ENCODE peak calls at places on chromosomes 6 and 20, in eight cellular contexts. H, I, Y, U, M, W, R and K are unnamed samples.

GRCh38 chr6:157877573-157878011 is 54.5 kb downstream of the SNX9 start:
- ATAC-seq in H (no peak), I (no peak), Y (peak), U (no peak), M (no peak), W (no peak), R (no peak), K (no peak)

GRCh38 chr20:41854765-41855164 is 236.6 kb upstream of the CHD6 start:
- ATAC-seq in H (no peak), I (no peak), Y (no peak), U (no peak), M (peak), W (no peak), R (no peak), K (no peak)

GRCh38 chr6:166672624-166673165 is 45.6 kb upstream of the RPS6KA2 start:
- ATAC-seq in H (no peak), I (no peak), Y (no peak), U (no peak), M (no peak), W (no peak), R (peak), K (no peak)

GRCh38 chr20:33843854-33844253 is 32.7 kb downstream of the CHMP4B start:
- ATAC-seq in H (no peak), I (peak), Y (peak), U (no peak), M (no peak), W (peak), R (no peak), K (no peak)

GRCh38 chr20:19265646-19266374 is 53.4 kb downstream of the SLC24A3 start:
- ATAC-seq in H (no peak), I (no peak), Y (no peak), U (no peak), M (no peak), W (no peak), R (no peak), K (no peak)

GRCh38 chr6:112237644-112238043 is 16.7 kb downstream of the LAMA4 start:
- ATAC-seq in H (no peak), I (peak), Y (no peak), U (peak), M (peak), W (peak), R (peak), K (peak)

GRCh38 chr6:83151114-83151513 is 42.0 kb downstream of the PGM3 start:
- ATAC-seq in H (no peak), I (no peak), Y (no peak), U (peak), M (no peak), W (no peak), R (no peak), K (no peak)

GRCh38 chr6:24469829-24470228 is 19.5 kb downstream of the GPLD1 start:
- ATAC-seq in H (no peak), I (no peak), Y (no peak), U (no peak), M (no peak), W (no peak), R (no peak), K (no peak)

GRCh38 chr6:116047173-116047933 is 13.3 kb downstream of the FRK start:
- ATAC-seq in H (no peak), I (no peak), Y (no peak), U (peak), M (peak), W (peak), R (no peak), K (peak)

GRCh38 chr20:63648895-63649589 is 4.2 kb downstream of the STMN3 start:
- ATAC-seq in H (no peak), I (no peak), Y (no peak), U (no peak), M (no peak), W (no peak), R (no peak), K (no peak)

GRCh38 chr6:50850223-50850751 is 31.6 kb downstream of the TFAP2B start:
- ATAC-seq in H (no peak), I (peak), Y (no peak), U (no peak), M (no peak), W (peak), R (no peak), K (no peak)

GRCh38 chr6:50849781-50850180 is 31.1 kb downstream of the TFAP2B start:
- ATAC-seq in H (no peak), I (no peak), Y (no peak), U (no peak), M (no peak), W (no peak), R (no peak), K (no peak)

GRCh38 chr6:50850860-50851259 is 32.2 kb downstream of the TFAP2B start:
- ATAC-seq in H (no peak), I (no peak), Y (no peak), U (no peak), M (no peak), W (no peak), R (no peak), K (no peak)

GRCh38 chr6:50847890-50848594 is 29.4 kb downstream of the TFAP2B start:
- ATAC-seq in H (no peak), I (no peak), Y (no peak), U (no peak), M (no peak), W (no peak), R (no peak), K (no peak)

DNA sequence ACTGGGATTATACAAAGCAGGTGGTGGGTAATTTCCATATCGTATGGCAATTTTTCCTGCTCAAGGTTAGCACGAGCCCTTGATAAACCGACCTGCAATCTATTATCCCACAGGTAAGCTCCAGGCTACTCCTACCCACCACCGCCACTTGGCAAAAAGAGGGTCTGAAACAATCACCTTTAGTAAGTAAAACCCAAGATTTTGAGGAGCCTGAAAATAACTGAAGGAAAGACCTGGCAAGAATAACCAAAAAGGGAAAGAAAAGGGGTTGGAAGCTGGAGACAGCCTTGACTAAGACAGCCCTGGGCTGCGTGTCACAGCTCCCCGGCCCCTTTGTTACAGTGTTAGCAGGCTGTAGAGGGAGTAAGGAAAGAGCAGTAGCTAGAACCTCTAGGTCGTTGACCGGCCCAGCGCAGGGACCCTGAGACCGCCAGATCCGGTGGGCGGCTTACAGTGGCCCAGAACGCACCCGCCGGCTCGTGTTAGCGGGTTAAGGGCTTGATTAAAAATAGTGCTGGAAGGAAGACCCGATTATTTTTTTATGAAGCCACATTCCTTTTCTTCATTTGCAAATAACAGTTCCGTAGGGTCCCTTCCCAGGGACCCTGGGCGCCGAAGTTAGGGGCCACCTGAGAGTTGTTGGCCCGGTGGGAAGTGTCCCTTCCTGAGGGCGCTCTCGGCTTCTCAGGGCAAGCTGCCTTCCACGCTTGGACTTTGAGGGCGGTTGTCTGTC is 30.5 kb downstream of the TFAP2B start:
- ATAC-seq in H (no peak), I (no peak), Y (no peak), U (no peak), M (no peak), W (no peak), R (no peak), K (no peak)
- H3K4me3 ChIP-seq in H (no peak), I (no peak), Y (no peak), U (no peak), M (no peak), W (no peak), R (no peak), K (no peak)

DNA sequence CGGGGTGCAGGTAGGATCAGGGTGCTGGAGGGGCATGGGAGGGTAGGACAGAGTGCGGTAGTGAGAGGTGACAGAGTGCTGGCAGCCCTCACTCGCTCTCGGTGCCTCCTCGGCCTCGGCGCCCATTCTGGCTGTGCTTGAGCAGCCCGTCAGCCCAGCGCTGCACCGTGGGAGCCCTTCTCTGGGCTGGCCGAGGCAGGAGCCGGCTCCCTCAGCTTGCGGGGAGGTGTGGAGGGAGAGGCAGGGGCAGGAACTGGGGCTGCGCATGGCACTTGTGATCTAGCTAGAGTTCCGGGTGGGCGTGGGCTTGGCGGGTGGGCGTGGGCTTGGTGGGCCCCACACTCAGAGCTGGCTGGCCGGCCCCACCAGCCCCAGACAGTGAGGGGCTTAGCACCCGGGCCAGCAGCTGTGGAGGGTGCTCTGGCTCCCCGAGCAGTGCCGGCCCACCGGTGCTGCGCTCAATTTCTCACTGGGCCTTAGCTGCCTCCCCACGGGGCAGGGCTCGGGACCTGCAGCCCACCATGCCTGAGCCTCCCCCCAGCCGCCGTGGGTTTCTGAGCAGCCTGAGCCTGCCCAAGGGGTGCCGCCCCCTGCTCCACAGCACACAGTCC is 112.8 kb upstream of the DUSP22 start:
- ATAC-seq in H (no peak), I (no peak), Y (no peak), U (no peak), M (no peak), W (no peak), R (no peak), K (no peak)
- H3K4me3 ChIP-seq in H (no peak), I (no peak), Y (no peak), U (no peak), M (no peak), W (no peak), R (no peak), K (no peak)

GRCh38 chr6:73579389-73579788 is 58.6 kb upstream of the EEF1A1 start:
- ATAC-seq in H (peak), I (no peak), Y (no peak), U (peak), M (peak), W (peak), R (peak), K (no peak)

GRCh38 chr6:73581293-73581692 is 60.5 kb upstream of the EEF1A1 start:
- ATAC-seq in H (no peak), I (no peak), Y (no peak), U (no peak), M (no peak), W (no peak), R (no peak), K (no peak)

GRCh38 chr6:73580247-73581149 is 59.7 kb upstream of the EEF1A1 start:
- ATAC-seq in H (peak), I (peak), Y (peak), U (peak), M (peak), W (peak), R (peak), K (peak)

GRCh38 chr6:73577605-73578160 is 56.9 kb upstream of the EEF1A1 start:
- ATAC-seq in H (no peak), I (no peak), Y (no peak), U (no peak), M (no peak), W (no peak), R (no peak), K (no peak)

GRCh38 chr6:73579851-73580246 is 59.0 kb upstream of the EEF1A1 start:
- ATAC-seq in H (peak), I (peak), Y (no peak), U (peak), M (peak), W (peak), R (peak), K (peak)
- H3K4me3 ChIP-seq in H (peak), I (no peak), Y (no peak), U (no peak), M (no peak), W (no peak), R (no peak), K (peak)

GRCh38 chr20:5608104-5608447 is 142.1 kb upstream of the SHLD1 start:
- ATAC-seq in H (no peak), I (no peak), Y (no peak), U (no peak), M (no peak), W (no peak), R (no peak), K (no peak)
- H3K4me3 ChIP-seq in H (no peak), I (no peak), Y (peak), U (peak), M (peak), W (peak), R (peak), K (peak)

GRCh38 chr6:132369526-132369925 is 31.7 kb downstream of the MOXD1 start:
- ATAC-seq in H (no peak), I (no peak), Y (no peak), U (peak), M (no peak), W (no peak), R (no peak), K (no peak)
- H3K4me3 ChIP-seq in H (no peak), I (no peak), Y (no peak), U (no peak), M (no peak), W (no peak), R (no peak), K (no peak)

GRCh38 chr6:11096109-11096508 is 2.5 kb downstream of the SMIM13 start:
- ATAC-seq in H (peak), I (no peak), Y (no peak), U (no peak), M (no peak), W (no peak), R (no peak), K (no peak)
- H3K4me3 ChIP-seq in H (peak), I (no peak), Y (no peak), U (no peak), M (peak), W (peak), R (no peak), K (no peak)

DNA sequence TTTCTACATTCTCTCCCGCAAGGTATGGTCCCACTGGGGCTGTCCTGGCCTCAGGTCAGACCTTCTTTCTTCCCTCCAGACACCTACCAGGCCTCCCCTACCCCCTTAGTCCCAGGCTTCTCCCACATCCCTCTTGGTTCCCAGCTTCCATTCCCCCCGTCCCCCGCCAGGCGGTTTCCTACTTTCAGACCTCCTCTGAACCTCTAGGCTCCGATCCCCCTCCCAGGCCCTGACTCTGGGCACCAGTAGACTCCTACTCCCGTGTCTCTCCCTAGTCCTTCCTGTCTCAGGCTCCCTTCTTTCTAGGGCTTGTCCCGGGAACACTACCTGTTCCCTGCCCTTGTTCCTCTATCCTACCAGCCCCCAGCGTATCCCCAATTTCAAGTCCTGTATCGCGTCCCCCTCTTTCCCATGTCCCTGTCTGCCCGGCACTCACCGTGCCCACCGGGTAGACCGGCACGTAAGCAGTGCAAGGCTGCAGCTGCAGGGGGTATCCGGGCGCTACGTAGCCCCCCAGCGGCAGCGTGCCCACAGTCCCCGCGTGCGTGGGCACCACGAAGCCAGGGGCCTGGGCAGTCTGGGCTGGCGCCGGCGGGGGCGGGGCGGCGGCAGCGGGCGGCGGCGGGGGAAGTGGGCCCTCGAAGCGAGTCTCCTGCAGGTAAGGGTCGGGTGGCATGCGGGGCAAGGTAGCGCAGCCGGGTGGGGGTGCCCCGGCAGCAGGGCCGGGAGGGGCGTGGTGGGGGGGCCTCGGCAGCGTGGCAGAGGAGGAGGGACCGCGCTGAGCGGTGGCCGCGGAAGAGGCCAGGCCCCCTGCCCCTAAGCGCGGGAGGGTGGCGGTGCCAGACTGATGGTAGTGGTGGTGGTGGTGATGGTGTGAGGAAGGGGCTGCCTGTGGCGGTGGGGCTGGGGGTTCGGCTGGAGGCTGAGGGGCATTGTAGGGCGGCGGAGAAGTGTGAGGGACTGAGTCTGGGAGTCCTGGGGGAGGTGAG is 1.5 kb downstream of the PRRT1 start:
- ATAC-seq in H (no peak), I (no peak), Y (no peak), U (no peak), M (no peak), W (no peak), R (no peak), K (no peak)
- H3K4me3 ChIP-seq in H (no peak), I (no peak), Y (no peak), U (no peak), M (no peak), W (no peak), R (no peak), K (peak)

DNA sequence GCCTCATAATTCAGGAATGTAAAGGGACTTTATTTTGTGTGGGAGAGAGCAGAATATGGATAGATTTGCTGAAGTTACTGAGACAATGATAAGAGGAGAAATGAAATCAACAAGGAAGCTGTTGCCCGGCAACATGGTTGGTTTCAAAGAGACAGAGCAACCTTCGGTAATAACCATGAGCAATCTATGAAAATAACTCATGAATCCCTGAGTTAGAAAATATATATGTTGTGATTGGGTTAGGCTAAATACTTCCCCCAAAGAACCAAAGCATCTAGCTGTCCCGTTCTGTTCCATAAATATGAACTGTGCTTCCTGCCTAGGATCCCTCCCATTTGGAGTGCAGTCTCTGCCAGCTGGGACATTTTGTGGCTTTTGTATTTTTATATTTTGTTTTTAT is 23.1 kb downstream of the SERPINB1 start:
- ATAC-seq in H (no peak), I (peak), Y (no peak), U (peak), M (no peak), W (peak), R (peak), K (peak)
- H3K4me3 ChIP-seq in H (no peak), I (no peak), Y (no peak), U (no peak), M (no peak), W (no peak), R (peak), K (no peak)

GRCh38 chr6:108115598-108116058 is 41.1 kb upstream of the OSTM1 start:
- ATAC-seq in H (peak), I (peak), Y (no peak), U (no peak), M (peak), W (peak), R (no peak), K (no peak)

GRCh38 chr6:108116781-108117426 is 42.4 kb upstream of the OSTM1 start:
- ATAC-seq in H (no peak), I (no peak), Y (no peak), U (no peak), M (no peak), W (no peak), R (no peak), K (no peak)

GRCh38 chr6:108116424-108116780 is 41.9 kb upstream of the OSTM1 start:
- ATAC-seq in H (no peak), I (no peak), Y (no peak), U (no peak), M (no peak), W (no peak), R (no peak), K (no peak)

GRCh38 chr6:108114861-108115597 is 40.5 kb upstream of the OSTM1 start:
- ATAC-seq in H (no peak), I (peak), Y (no peak), U (peak), M (peak), W (peak), R (peak), K (no peak)

DNA sequence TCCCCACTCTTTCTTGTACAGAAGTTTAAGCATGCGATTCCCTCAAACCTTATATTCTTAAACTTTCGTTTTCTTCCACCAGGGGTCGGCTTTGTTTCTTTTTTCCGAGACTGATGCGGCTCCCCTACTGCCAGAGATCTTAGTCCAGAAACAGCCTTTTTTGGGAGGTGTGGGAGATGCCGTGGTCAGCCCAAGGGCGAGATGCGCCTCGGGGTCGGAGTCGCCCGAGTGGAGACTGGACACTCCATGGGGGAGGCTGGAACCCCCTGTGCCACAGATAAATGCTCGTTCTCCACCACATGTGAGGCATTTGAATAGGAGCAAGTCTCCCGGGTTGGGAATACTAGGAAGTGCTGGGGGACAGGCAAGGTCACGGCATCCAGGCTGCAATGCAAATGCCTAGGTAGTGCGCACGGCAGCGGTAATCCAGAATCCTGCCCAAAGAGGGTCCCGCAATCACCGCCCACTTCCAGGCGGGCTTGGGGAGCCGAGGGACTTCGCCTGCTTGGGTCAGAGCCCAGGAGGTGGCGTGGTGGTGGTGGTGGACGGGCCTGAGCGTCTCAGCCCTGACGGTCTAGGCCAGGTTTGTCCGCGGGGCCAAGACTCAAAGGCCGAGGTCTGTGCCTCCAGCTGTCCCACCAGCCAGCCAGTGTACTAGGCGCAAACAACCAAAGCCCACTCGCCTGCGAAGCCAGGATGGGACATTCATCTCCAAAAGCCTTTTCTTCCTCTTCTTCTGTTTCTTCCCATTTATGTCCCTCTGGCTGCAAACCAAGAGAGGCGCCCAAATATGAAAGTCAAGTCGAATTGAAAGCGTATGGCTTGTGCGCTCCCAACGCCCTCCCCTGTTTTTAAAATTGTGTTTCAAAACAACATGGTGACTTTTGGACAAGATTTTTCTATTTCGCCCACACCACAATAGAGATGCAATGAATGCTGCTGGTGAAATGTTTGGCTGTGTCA is 39.3 kb upstream of the OSTM1 start:
- ATAC-seq in H (peak), I (peak), Y (no peak), U (peak), M (peak), W (peak), R (peak), K (peak)
- H3K4me3 ChIP-seq in H (no peak), I (no peak), Y (peak), U (no peak), M (peak), W (peak), R (peak), K (no peak)

GRCh38 chr6:165647041-165647440 is 16.0 kb downstream of the PDE10A start:
- ATAC-seq in H (no peak), I (no peak), Y (no peak), U (no peak), M (no peak), W (no peak), R (no peak), K (no peak)
- H3K4me3 ChIP-seq in H (no peak), I (no peak), Y (no peak), U (no peak), M (no peak), W (no peak), R (no peak), K (no peak)